ENCODE peak calls at places on chromosomes 3 and 15, in six cellular contexts. L is activated T-helper 1 cell treated with Interleukin-2 at 50 U/mL for 16 hours; O is stimulated activated CD4-positive, alpha-beta T cell treated with anti-CD3 and anti-CD28 coated beads, Interleukin-15, amount 100 ng/mL, for 1 hour; B is nucleus accumbens; M is EH; Z is A172. S is an unnamed sample.

GRCh38 chr15:58332676-58333400 is 99.0 kb upstream of the LIPC start:
- DNase-seq in L (no peak), O (no peak), B (no peak), M (peak; percentile 91), Z (peak; percentile 64), S (no peak)

GRCh38 chr3:132550579-132551305 is 46.3 kb upstream of the ACKR4 start:
- DNase-seq in L (no peak), O (no peak), B (no peak), M (peak; percentile 14), Z (no peak), S (no peak)

GRCh38 chr3:121481116-121481895 is 64.5 kb downstream of the POLQ start:
- DNase-seq in L (no peak), O (no peak), B (no peak), M (peak; percentile 84), Z (no peak), S (no peak)

GRCh38 chr15:40943764-40944365 is 9.4 kb upstream of the CHAC1 start:
- DNase-seq in L (no peak), O (no peak), B (no peak), M (no peak), Z (no peak), S (no peak)

GRCh38 chr3:150786791-150787190 is 23.8 kb upstream of the SIAH2 start:
- DNase-seq in L (no peak), O (no peak), B (no peak), M (no peak), Z (no peak), S (no peak)

GRCh38 chr3:122415104-122415744 is 638 bp downstream of the WDR5B start:
- DNase-seq in L (no peak), O (no peak), B (no peak), M (peak; percentile 63), Z (peak; percentile 54), S (peak; percentile 60)

GRCh38 chr3:40754966-40755365 is 230.2 kb downstream of the ZNF621 start:
- DNase-seq in L (no peak), O (no peak), B (no peak), M (no peak), Z (no peak), S (no peak)

GRCh38 chr3:122094125-122094524 is 39.0 kb downstream of the CD86 start:
- DNase-seq in L (no peak), O (no peak), B (no peak), M (no peak), Z (no peak), S (no peak)

GRCh38 chr3:14452676-14453367 is 50.4 kb downstream of the SLC6A6 start:
- DNase-seq in L (no peak), O (no peak), B (peak; percentile 54), M (peak; percentile 99), Z (peak; percentile 92), S (no peak)

GRCh38 chr15:79967331-79968182 is 3.4 kb downstream of the BCL2A1 start:
- DNase-seq in L (no peak), O (no peak), B (no peak), M (no peak), Z (no peak), S (no peak)

GRCh38 chr3:71251156-71251775 is 332.3 kb downstream of the FOXP1 start:
- DNase-seq in L (no peak), O (no peak), B (no peak), M (peak; percentile 96), Z (peak; percentile 68), S (no peak)

GRCh38 chr3:38746641-38747040 is 69.4 kb downstream of the SCN10A start:
- DNase-seq in L (no peak), O (no peak), B (no peak), M (no peak), Z (no peak), S (no peak)

GRCh38 chr15:94162946-94163345 is 68.4 kb upstream of the MCTP2 start:
- DNase-seq in L (no peak), O (no peak), B (no peak), M (no peak), Z (no peak), S (no peak)

GRCh38 chr3:154098396-154098795 is 22.8 kb upstream of the ARHGEF26 start:
- DNase-seq in L (no peak), O (no peak), B (no peak), M (no peak), Z (no peak), S (no peak)

GRCh38 chr3:155884292-155884691 is 13.8 kb downstream of the GMPS start:
- DNase-seq in L (no peak), O (no peak), B (no peak), M (no peak), Z (no peak), S (no peak)

GRCh38 chr3:100416863-100417262 is 15.5 kb downstream of the LNP1 start:
- DNase-seq in L (no peak), O (no peak), B (no peak), M (no peak), Z (no peak), S (no peak)

GRCh38 chr15:93478922-93479321 is 389.9 kb upstream of the RGMA start:
- DNase-seq in L (no peak), O (no peak), B (no peak), M (no peak), Z (no peak), S (no peak)

GRCh38 chr15:84598250-84598649 is 2.6 kb upstream of the ZSCAN2 start:
- DNase-seq in L (no peak), O (no peak), B (no peak), M (peak; percentile 61), Z (no peak), S (no peak)

GRCh38 chr3:122988507-122988906 is 39.1 kb downstream of the SEMA5B start:
- DNase-seq in L (no peak), O (no peak), B (no peak), M (no peak), Z (no peak), S (no peak)

GRCh38 chr3:46353639-46354410 is at the start of gene CCR2:
- DNase-seq in L (no peak), O (no peak), B (no peak), M (no peak), Z (no peak), S (no peak)

GRCh38 chr15:41609123-41609522 is 50.1 kb downstream of the TYRO3 start:
- DNase-seq in L (no peak), O (no peak), B (no peak), M (no peak), Z (no peak), S (no peak)

GRCh38 chr15:65951007-65951406 is 81.7 kb downstream of the RAB11A start:
- DNase-seq in L (no peak), O (no peak), B (no peak), M (no peak), Z (no peak), S (no peak)

GRCh38 chr3:48798998-48799397 is 48.7 kb downstream of the PRKAR2A start:
- DNase-seq in L (no peak), O (no peak), B (no peak), M (no peak), Z (no peak), S (no peak)

GRCh38 chr3:100069472-100069871 is 44.8 kb downstream of the FILIP1L start:
- DNase-seq in L (no peak), O (no peak), B (no peak), M (peak; percentile 46), Z (no peak), S (no peak)